ENCODE peak calls at places on chromosomes 4 and X, in six cellular contexts. G, V, A, R, I and F are unnamed samples.

GRCh38 chrX:39755152-39756032 is 342.4 kb downstream of the BCOR start:
- DNase-seq in G (peak; percentile 85), V (no peak), A (peak; percentile 95), R (peak; percentile 93), I (peak; percentile 93), F (peak; percentile 66)

GRCh38 chr4:138951764-138952163 is 63.8 kb upstream of the NOCT start:
- DNase-seq in G (no peak), V (no peak), A (no peak), R (no peak), I (no peak), F (no peak)

GRCh38 chrX:109448539-109448938 is 33.3 kb downstream of the GUCY2F start:
- DNase-seq in G (no peak), V (no peak), A (no peak), R (no peak), I (no peak), F (no peak)

GRCh38 chrX:134849390-134849789 is 141.4 kb upstream of the SMIM10 start:
- DNase-seq in G (no peak), V (no peak), A (peak; percentile 51), R (no peak), I (no peak), F (no peak)

GRCh38 chr4:158605393-158605792 is 66.3 kb downstream of the C4orf46 start:
- DNase-seq in G (no peak), V (no peak), A (no peak), R (no peak), I (no peak), F (no peak)

GRCh38 chrX:39199429-39199828 is 398.2 kb downstream of the MID1IP1 start:
- DNase-seq in G (no peak), V (no peak), A (no peak), R (no peak), I (no peak), F (no peak)

GRCh38 chr4:109588176-109588575 is 28.1 kb downstream of the MCUB start:
- DNase-seq in G (no peak), V (no peak), A (peak; percentile 16), R (no peak), I (no peak), F (no peak)

GRCh38 chr4:73740353-73740778 is at the start of gene CXCL8:
- DNase-seq in G (peak; percentile 76), V (no peak), A (peak; percentile 99), R (peak; percentile 77), I (peak; percentile 70), F (no peak)

GRCh38 chr4:145821771-145822170 is 116.9 kb downstream of the ZNF827 start:
- DNase-seq in G (no peak), V (no peak), A (no peak), R (no peak), I (no peak), F (no peak)

GRCh38 chr4:103429283-103429682 is 231.1 kb upstream of the CENPE start:
- DNase-seq in G (peak; percentile 38), V (no peak), A (no peak), R (no peak), I (no peak), F (no peak)
- TF ChIP-seq CTCF in G (no peak), V (no peak), A (no peak), R (no peak), I (no peak), F (no peak)

GRCh38 chrX:7147978-7148824 is at the start of gene PUDP:
- DNase-seq in G (peak; percentile 37), V (peak; percentile 82), A (peak; percentile 73), R (peak; percentile 90), I (peak; percentile 82), F (peak; percentile 61)
- TF ChIP-seq CTCF in G (no peak), V (no peak), A (no peak), R (no peak), I (peak; percentile 58), F (no peak)

GRCh38 chrX:80285131-80285773 is 135.0 kb upstream of the TENT5D start:
- DNase-seq in G (no peak), V (no peak), A (peak; percentile 16), R (peak; percentile 55), I (no peak), F (no peak)
- TF ChIP-seq CTCF in G (no peak), V (no peak), A (peak; percentile 29), R (no peak), I (peak; percentile 25), F (no peak)

GRCh38 chr4:143207555-143207954 is 22.8 kb downstream of the USP38 start:
- DNase-seq in G (no peak), V (no peak), A (peak; percentile 55), R (no peak), I (no peak), F (no peak)
- TF ChIP-seq CTCF in G (peak; percentile 7), V (no peak), A (peak; percentile 37), R (no peak), I (peak; percentile 65), F (no peak)

DNA sequence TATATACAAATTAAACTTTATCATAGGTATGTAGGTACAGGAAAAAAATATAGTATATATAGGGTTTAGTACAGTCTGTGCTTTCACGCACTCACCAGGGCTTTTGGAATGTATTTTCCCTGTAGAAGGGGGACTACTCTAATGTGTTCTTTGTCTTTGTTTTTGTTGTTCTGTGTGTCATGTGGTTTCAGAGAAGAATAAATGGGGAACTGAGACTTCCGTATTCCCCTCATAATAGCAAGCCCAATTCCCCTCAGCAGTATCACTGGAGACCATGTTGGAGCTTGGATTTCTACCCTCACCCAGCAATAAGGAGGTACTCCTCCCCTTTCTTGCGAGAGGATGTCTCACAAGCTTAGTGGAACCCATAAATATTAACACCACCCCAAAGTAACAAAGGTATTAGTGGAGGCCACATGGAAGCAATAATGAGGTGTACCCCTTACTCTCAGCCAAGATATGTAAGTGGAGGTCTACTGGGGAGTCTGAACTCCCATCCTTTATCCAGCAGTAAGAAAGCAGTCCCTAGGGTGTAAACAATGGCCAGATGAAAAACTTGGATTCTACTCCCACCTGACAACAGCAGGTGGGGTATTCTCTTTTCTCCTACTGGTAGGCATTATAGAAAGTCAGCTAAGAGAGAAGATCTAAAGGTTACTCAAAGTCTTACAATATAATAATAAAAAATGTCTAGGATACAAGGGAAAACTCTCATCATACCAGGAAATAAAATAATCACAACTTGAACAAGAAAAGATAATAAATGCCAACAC is 805.4 kb upstream of the GALNTL6 start:
- DNase-seq in G (no peak), V (no peak), A (no peak), R (no peak), I (no peak), F (no peak)
- TF ChIP-seq CTCF in G (no peak), V (no peak), A (no peak), R (no peak), I (no peak), F (no peak)

DNA sequence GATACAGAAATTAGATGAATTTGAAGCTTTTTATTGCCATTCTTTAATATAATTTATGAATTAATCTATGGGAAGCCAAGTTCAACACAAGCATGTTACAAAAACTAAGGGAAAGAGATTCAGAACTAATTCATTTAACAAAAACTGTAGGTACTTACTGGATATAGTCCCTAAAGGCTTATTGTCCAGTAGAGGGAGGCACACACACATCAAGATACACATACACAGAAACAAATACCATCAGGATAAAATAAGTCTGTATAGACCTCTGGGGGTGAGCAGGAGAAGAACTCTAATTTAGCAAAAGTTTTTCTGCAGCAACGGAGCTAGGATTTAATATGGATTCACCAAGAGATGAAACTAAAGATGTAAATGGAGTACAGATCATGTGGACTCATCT is 83.0 kb upstream of the IL13RA1 start:
- DNase-seq in G (peak; percentile 40), V (no peak), A (peak; percentile 66), R (peak; percentile 15), I (no peak), F (no peak)
- TF ChIP-seq CTCF in G (peak; percentile 75), V (no peak), A (peak; percentile 51), R (no peak), I (peak; percentile 57), F (no peak)

GRCh38 chrX:1870421-1870820 is 255.6 kb downstream of the ASMT start:
- DNase-seq in G (no peak), V (no peak), A (no peak), R (no peak), I (no peak), F (no peak)

GRCh38 chrX:1874416-1874815 is 259.6 kb downstream of the ASMT start:
- DNase-seq in G (no peak), V (no peak), A (no peak), R (no peak), I (no peak), F (no peak)

GRCh38 chrX:1873671-1874070 is 258.8 kb downstream of the ASMT start:
- DNase-seq in G (no peak), V (no peak), A (no peak), R (no peak), I (no peak), F (no peak)

GRCh38 chrX:1874899-1875298 is 260.0 kb downstream of the ASMT start:
- DNase-seq in G (no peak), V (no peak), A (no peak), R (no peak), I (no peak), F (no peak)

GRCh38 chrX:1871887-1872286 is 257.0 kb downstream of the ASMT start:
- DNase-seq in G (no peak), V (no peak), A (no peak), R (no peak), I (no peak), F (no peak)
- TF ChIP-seq CTCF in G (no peak), V (no peak), A (no peak), R (no peak), I (no peak), F (no peak)

GRCh38 chr4:83489711-83490326 is 4.9 kb upstream of the ABRAXAS1 start:
- DNase-seq in G (no peak), V (no peak), A (no peak), R (peak; percentile 3), I (no peak), F (no peak)
- TF ChIP-seq CTCF in G (no peak), V (no peak), A (peak; percentile 9), R (no peak), I (no peak), F (no peak)